ENCODE peak calls at places on chromosomes 7 and 10, in nine cellular contexts. G is NCI-H1417; K is EL; P is cardiac septum; E is substantia nigra; I is NCI-H345; U is NCI-H1105; A is AG04450; J is stimulated activated CD4-positive, alpha-beta T cell treated with anti-CD3 and anti-CD28 coated beads, Interleukin-12 subunit alpha, Interleukin-12 subunit beta, amount 100 ng/mL, for 4 hours. T is an unnamed sample.

GRCh38 chr7:70596575-70596891 is 535.4 kb upstream of the GALNT17 start:
- DNase-seq in G (no peak), K (no peak), P (no peak), E (no peak), I (peak; percentile 53), U (peak; percentile 33), A (no peak), J (no peak), T (no peak)

GRCh38 chr10:6579904-6580278 is at the start of gene PRKCQ:
- DNase-seq in G (no peak), K (peak; percentile 49), P (no peak), E (no peak), I (no peak), U (no peak), A (no peak), J (no peak), T (no peak)

GRCh38 chr7:157693521-157694388 is 357.0 kb downstream of the DNAJB6 start:
- DNase-seq in G (no peak), K (no peak), P (peak; percentile 44), E (no peak), I (no peak), U (no peak), A (no peak), J (no peak), T (no peak)

GRCh38 chr10:48610585-48611093 is 5.8 kb upstream of the ARHGAP22 start:
- DNase-seq in G (no peak), K (no peak), P (peak; percentile 35), E (no peak), I (no peak), U (no peak), A (no peak), J (no peak), T (no peak)

GRCh38 chr7:11235491-11235890 is 261.8 kb downstream of the PHF14 start:
- DNase-seq in G (no peak), K (no peak), P (no peak), E (no peak), I (no peak), U (no peak), A (no peak), J (no peak), T (no peak)

GRCh38 chr10:95730233-95730632 is 25.7 kb upstream of the ENTPD1 start:
- DNase-seq in G (no peak), K (no peak), P (no peak), E (no peak), I (no peak), U (no peak), A (no peak), J (no peak), T (no peak)

GRCh38 chr10:27611209-27611608 is 107.1 kb downstream of the RAB18 start:
- DNase-seq in G (no peak), K (peak; percentile 77), P (no peak), E (no peak), I (no peak), U (no peak), A (peak; percentile 41), J (no peak), T (peak; percentile 8)

GRCh38 chr10:86688398-86688921 is 20.1 kb downstream of the LDB3 start:
- DNase-seq in G (peak; percentile 19), K (peak; percentile 72), P (no peak), E (peak; percentile 18), I (peak; percentile 4), U (no peak), A (peak; percentile 58), J (peak; percentile 33), T (peak; percentile 10)

GRCh38 chr7:117281562-117281961 is 41.3 kb downstream of the WNT2 start:
- DNase-seq in G (peak; percentile 4), K (no peak), P (no peak), E (no peak), I (peak; percentile 16), U (no peak), A (no peak), J (no peak), T (no peak)

GRCh38 chr10:76547352-76547972 is 1090.1 kb downstream of the KCNMA1 start:
- DNase-seq in G (peak; percentile 81), K (peak; percentile 78), P (peak; percentile 77), E (peak; percentile 55), I (peak; percentile 84), U (peak; percentile 70), A (peak; percentile 59), J (peak; percentile 30), T (peak; percentile 55)

GRCh38 chr10:48572414-48572813 is 32.5 kb downstream of the ARHGAP22 start:
- DNase-seq in G (no peak), K (peak; percentile 76), P (peak; percentile 4), E (no peak), I (no peak), U (no peak), A (peak; percentile 21), J (no peak), T (no peak)

GRCh38 chr7:44986218-44987053 is 7.6 kb upstream of the MYO1G start:
- DNase-seq in G (peak; percentile 95), K (peak; percentile 95), P (peak; percentile 98), E (peak; percentile 76), I (peak; percentile 93), U (peak; percentile 92), A (peak; percentile 83), J (peak; percentile 97), T (peak; percentile 98)

GRCh38 chr7:100472854-100473499 is 6.0 kb downstream of the TSC22D4 start:
- DNase-seq in G (no peak), K (peak; percentile 66), P (no peak), E (no peak), I (no peak), U (no peak), A (no peak), J (no peak), T (no peak)

GRCh38 chr7:17689361-17689760 is 250.9 kb downstream of the SNX13 start:
- DNase-seq in G (no peak), K (no peak), P (no peak), E (no peak), I (no peak), U (no peak), A (no peak), J (no peak), T (no peak)

GRCh38 chr7:151432658-151433521 is 7.1 kb downstream of the CRYGN start:
- DNase-seq in G (no peak), K (no peak), P (no peak), E (no peak), I (no peak), U (no peak), A (no peak), J (no peak), T (no peak)

GRCh38 chr7:156474241-156474743 is 166.3 kb upstream of the RNF32 start:
- DNase-seq in G (no peak), K (peak; percentile 1), P (no peak), E (no peak), I (no peak), U (no peak), A (peak; percentile 41), J (no peak), T (no peak)

GRCh38 chr10:121392657-121393056 is 205.6 kb downstream of the FGFR2 start:
- DNase-seq in G (no peak), K (no peak), P (no peak), E (no peak), I (no peak), U (no peak), A (no peak), J (no peak), T (no peak)

T was measured in SHP77.